ENCODE peak calls at places on chromosome 20, in seven cellular contexts. S, W, L, E, B, I and M are unnamed samples.

GRCh38 chr20:54476336-54476928 is 1.0 kb downstream of the DOK5 start:
- DNase-seq in S (no peak), W (no peak), L (no peak), E (no peak), B (no peak), I (no peak), M (no peak)

GRCh38 chr20:23358923-23359572 is 2.9 kb upstream of the GZF1 start:
- DNase-seq in S (no peak), W (no peak), L (no peak), E (no peak), B (peak), I (no peak), M (no peak)

GRCh38 chr20:63290677-63291472 is 2.1 kb upstream of the COL20A1 start:
- DNase-seq in S (peak), W (no peak), L (peak), E (no peak), B (peak), I (no peak), M (no peak)

GRCh38 chr20:58483051-58483450 is 32.1 kb downstream of the APCDD1L start:
- DNase-seq in S (no peak), W (no peak), L (no peak), E (no peak), B (no peak), I (no peak), M (no peak)

GRCh38 chr20:8547035-8547649 is 415.1 kb downstream of the PLCB1 start:
- DNase-seq in S (peak), W (no peak), L (no peak), E (no peak), B (no peak), I (no peak), M (no peak)

GRCh38 chr20:43680976-43681375 is 14.1 kb downstream of the MYBL2 start:
- DNase-seq in S (no peak), W (no peak), L (no peak), E (peak), B (no peak), I (no peak), M (no peak)

GRCh38 chr20:12410783-12411182 is 493.1 kb downstream of the BTBD3 start:
- DNase-seq in S (no peak), W (no peak), L (no peak), E (no peak), B (no peak), I (no peak), M (no peak)

GRCh38 chr20:20668639-20669038 is 43.8 kb downstream of the RALGAPA2 start:
- DNase-seq in S (peak), W (no peak), L (no peak), E (no peak), B (no peak), I (no peak), M (no peak)

GRCh38 chr20:63085087-63085861 is 78.5 kb upstream of the BHLHE23 start:
- DNase-seq in S (no peak), W (no peak), L (no peak), E (no peak), B (peak), I (peak), M (no peak)

GRCh38 chr20:31977080-31977479 is 9.1 kb downstream of the XKR7 start:
- DNase-seq in S (no peak), W (no peak), L (no peak), E (no peak), B (no peak), I (no peak), M (no peak)

GRCh38 chr20:49690899-49691620 is 22.6 kb downstream of the B4GALT5 start:
- DNase-seq in S (peak), W (no peak), L (no peak), E (no peak), B (peak), I (no peak), M (no peak)

GRCh38 chr20:24917797-24918578 is 31.1 kb upstream of the CST7 start:
- DNase-seq in S (peak), W (peak), L (peak), E (peak), B (peak), I (peak), M (peak)

GRCh38 chr20:15236812-15237211 is 899.4 kb upstream of the FLRT3 start:
- DNase-seq in S (peak), W (no peak), L (no peak), E (no peak), B (peak), I (no peak), M (no peak)

GRCh38 chr20:58160451-58161051 is 67.9 kb downstream of the ANKRD60 start:
- DNase-seq in S (no peak), W (no peak), L (no peak), E (no peak), B (no peak), I (no peak), M (peak)

GRCh38 chr20:53177687-53178086 is 205.5 kb downstream of the TSHZ2 start:
- DNase-seq in S (no peak), W (no peak), L (no peak), E (no peak), B (no peak), I (no peak), M (no peak)

GRCh38 chr20:51428451-51429143 is 113.9 kb downstream of the NFATC2 start:
- DNase-seq in S (peak), W (no peak), L (no peak), E (no peak), B (peak), I (peak), M (no peak)

GRCh38 chr20:47748851-47749250 is 36.4 kb downstream of the SULF2 start:
- DNase-seq in S (peak), W (no peak), L (no peak), E (no peak), B (no peak), I (no peak), M (no peak)

GRCh38 chr20:45834797-45835161 is 1.2 kb downstream of the SNX21 start:
- DNase-seq in S (no peak), W (no peak), L (no peak), E (no peak), B (no peak), I (peak), M (no peak)
- H3K4me3 ChIP-seq in S (peak), W (peak), L (no peak), E (peak), B (peak), I (peak), M (peak)

GRCh38 chr20:962223-962622 is 39.9 kb downstream of the RSPO4 start:
- DNase-seq in S (no peak), W (no peak), L (no peak), E (no peak), B (no peak), I (no peak), M (no peak)

GRCh38 chr20:963795-964194 is 38.3 kb downstream of the RSPO4 start:
- DNase-seq in S (no peak), W (no peak), L (no peak), E (no peak), B (no peak), I (no peak), M (no peak)

GRCh38 chr20:962683-963082 is 39.4 kb downstream of the RSPO4 start:
- DNase-seq in S (no peak), W (no peak), L (no peak), E (no peak), B (no peak), I (no peak), M (no peak)

GRCh38 chr20:967796-968742 is 34.0 kb downstream of the RSPO4 start:
- DNase-seq in S (peak), W (no peak), L (no peak), E (no peak), B (no peak), I (no peak), M (no peak)

DNA sequence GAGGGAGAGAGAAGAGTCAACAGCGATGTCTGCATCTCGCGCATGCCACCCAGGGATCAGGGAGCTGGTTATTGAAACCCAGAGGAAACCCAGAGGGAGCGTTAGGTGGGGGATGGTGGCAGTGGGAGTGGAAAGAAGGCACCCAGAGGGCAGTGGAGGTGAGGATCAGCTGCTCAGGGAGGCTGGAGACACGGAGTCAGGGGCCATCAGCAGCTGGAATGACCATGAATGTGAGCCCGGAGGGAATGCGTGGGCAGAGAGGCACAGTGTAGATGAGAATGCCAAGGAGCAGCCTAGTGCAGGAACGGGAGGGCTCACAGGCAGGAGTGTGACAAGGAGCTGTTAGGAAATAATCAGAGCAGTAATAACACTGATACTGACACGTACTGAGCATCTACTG is 36.2 kb downstream of the RSPO4 start:
- DNase-seq in S (no peak), W (no peak), L (no peak), E (no peak), B (no peak), I (no peak), M (no peak)
- TF ChIP-seq CTCF in S (no peak), W (no peak), L (no peak), E (no peak), B (no peak), I (no peak), M (no peak)

GRCh38 chr20:61924211-61924857 is 141.3 kb downstream of the TAF4 start:
- DNase-seq in S (no peak), W (no peak), L (no peak), E (no peak), B (no peak), I (no peak), M (no peak)

GRCh38 chr20:61919675-61920365 is 145.9 kb downstream of the TAF4 start:
- DNase-seq in S (no peak), W (no peak), L (no peak), E (no peak), B (no peak), I (no peak), M (no peak)

GRCh38 chr20:61923371-61924166 is 142.1 kb downstream of the TAF4 start:
- DNase-seq in S (no peak), W (no peak), L (no peak), E (no peak), B (no peak), I (no peak), M (no peak)

GRCh38 chr20:61922936-61923335 is 142.7 kb downstream of the TAF4 start:
- DNase-seq in S (no peak), W (no peak), L (no peak), E (no peak), B (no peak), I (no peak), M (no peak)

GRCh38 chr20:61922411-61922810 is 143.3 kb downstream of the TAF4 start:
- DNase-seq in S (no peak), W (no peak), L (no peak), E (no peak), B (no peak), I (no peak), M (no peak)
- H3K4me3 ChIP-seq in S (no peak), W (no peak), L (no peak), E (no peak), B (no peak), I (no peak), M (no peak)

GRCh38 chr20:17635320-17635673 is 46.7 kb downstream of the RRBP1 start:
- DNase-seq in S (no peak), W (no peak), L (no peak), E (no peak), B (no peak), I (no peak), M (no peak)
- TF ChIP-seq CTCF in S (no peak), W (no peak), L (no peak), E (no peak), B (no peak), I (no peak), M (no peak)

GRCh38 chr20:41034239-41034638 is 5.6 kb downstream of the TOP1 start:
- DNase-seq in S (no peak), W (no peak), L (no peak), E (peak), B (no peak), I (no peak), M (no peak)

GRCh38 chr20:41030536-41031242 is 2.1 kb downstream of the TOP1 start:
- DNase-seq in S (peak), W (peak), L (no peak), E (no peak), B (no peak), I (no peak), M (no peak)

GRCh38 chr20:41031243-41031619 is 2.6 kb downstream of the TOP1 start:
- DNase-seq in S (no peak), W (no peak), L (no peak), E (no peak), B (no peak), I (no peak), M (no peak)

GRCh38 chr20:41029150-41029872 is 689 bp downstream of the TOP1 start:
- DNase-seq in S (peak), W (no peak), L (peak), E (peak), B (peak), I (peak), M (no peak)

DNA sequence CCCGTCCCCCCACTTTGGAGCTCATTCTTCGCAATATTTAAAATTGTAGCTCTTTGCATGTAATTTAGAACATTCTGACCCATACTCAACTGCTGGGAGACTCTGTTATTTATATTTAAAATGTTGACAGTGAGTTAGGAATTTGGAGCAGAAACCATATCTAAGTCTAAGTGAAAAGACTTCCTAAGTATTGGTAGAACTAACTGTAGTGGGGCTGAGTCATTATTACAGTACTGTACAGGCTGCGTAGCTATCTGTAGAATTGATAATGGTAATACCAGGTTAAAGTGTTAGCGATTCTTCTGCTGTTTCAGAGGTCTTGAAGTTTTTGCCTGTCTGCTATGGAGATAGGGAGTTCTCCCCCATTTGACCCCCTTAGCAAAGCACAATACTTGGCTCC is 3.6 kb downstream of the TOP1 start:
- DNase-seq in S (peak), W (no peak), L (no peak), E (no peak), B (no peak), I (no peak), M (no peak)
- H3K4me3 ChIP-seq in S (no peak), W (peak), L (no peak), E (no peak), B (no peak), I (peak), M (peak)

GRCh38 chr20:38226553-38226952 is 34.0 kb downstream of the KIAA1755 start:
- DNase-seq in S (no peak), W (no peak), L (no peak), E (no peak), B (no peak), I (no peak), M (no peak)
- TF ChIP-seq CTCF in S (no peak), W (no peak), L (no peak), E (no peak), B (no peak), I (no peak), M (no peak)

GRCh38 chr20:3658708-3659491 is 4.3 kb downstream of the GFRA4 start:
- DNase-seq in S (no peak), W (no peak), L (no peak), E (no peak), B (no peak), I (no peak), M (no peak)
- H3K4me3 ChIP-seq in S (no peak), W (no peak), L (no peak), E (no peak), B (no peak), I (no peak), M (no peak)

DNA sequence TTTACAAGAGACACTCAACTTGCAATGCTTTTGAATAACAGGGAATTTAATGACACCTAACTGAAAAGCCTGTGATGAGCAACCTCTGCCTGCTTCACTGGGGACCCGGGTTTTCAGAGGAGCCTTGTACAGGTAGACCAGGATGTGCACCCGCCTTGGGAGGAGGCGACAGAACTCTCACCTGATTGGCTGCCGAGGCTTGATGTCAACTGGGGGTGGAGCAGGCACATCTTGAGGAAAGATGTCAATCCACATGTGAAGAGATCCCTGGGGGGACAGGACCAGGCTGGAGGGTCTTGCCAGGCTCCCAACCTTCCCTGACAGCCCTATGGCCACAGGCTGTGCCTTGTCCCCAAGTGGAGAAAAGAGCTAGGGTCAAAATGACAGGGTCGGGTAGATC is 19.8 kb downstream of the ERGIC3 start:
- DNase-seq in S (no peak), W (no peak), L (no peak), E (no peak), B (no peak), I (no peak), M (no peak)
- TF ChIP-seq CTCF in S (no peak), W (no peak), L (no peak), E (no peak), B (no peak), I (no peak), M (no peak)